ENCODE peak calls at places on chromosome 3, in four cellular contexts. S is effector memory CD4-positive, alpha-beta T cell; U is trophoblast cell; Q is A673. W is an unnamed sample.

GRCh38 chr3:12508316-12508715 is 24.0 kb downstream of the TSEN2 start:
- DNase-seq in Q (peak), S (no peak), U (peak), W (peak)

GRCh38 chr3:98812851-98813374 is 49.8 kb downstream of the ST3GAL6 start:
- DNase-seq in U (no peak), Q (peak), S (no peak), W (no peak)

GRCh38 chr3:116614795-116615362 is 94.7 kb upstream of the TUSC7 start:
- DNase-seq in U (no peak), S (no peak), Q (peak), W (no peak)

GRCh38 chr3:160210799-160211221 is 14.4 kb upstream of the C3orf80 start:
- DNase-seq in U (peak), Q (peak), S (no peak), W (no peak)

GRCh38 chr3:43894176-43895049 is 203.7 kb downstream of the ABHD5 start:
- DNase-seq in Q (peak), U (no peak), S (no peak), W (peak)

GRCh38 chr3:150754896-150755295 is 8.1 kb downstream of the SIAH2 start:
- DNase-seq in Q (no peak), S (no peak), U (no peak), W (no peak)

GRCh38 chr3:174016186-174016585 is 618.6 kb downstream of the NLGN1 start:
- DNase-seq in S (no peak), U (no peak), Q (no peak), W (no peak)

GRCh38 chr3:16441306-16441898 is 72.1 kb downstream of the RFTN1 start:
- DNase-seq in S (no peak), Q (no peak), U (no peak), W (no peak)

GRCh38 chr3:15781637-15782402 is 16.0 kb downstream of the ANKRD28 start:
- DNase-seq in U (no peak), S (no peak), Q (no peak), W (no peak)

GRCh38 chr3:165103616-165104015 is 25.3 kb upstream of the SI start:
- DNase-seq in S (no peak), U (no peak), Q (peak), W (no peak)

GRCh38 chr3:153145454-153145853 is 16.6 kb upstream of the RAP2B start:
- DNase-seq in U (no peak), S (no peak), Q (no peak), W (no peak)

GRCh38 chr3:37249717-37250116 is 75.3 kb upstream of the LRRFIP2 start:
- DNase-seq in U (no peak), S (no peak), Q (no peak), W (no peak)

GRCh38 chr3:27713435-27713880 is 8.7 kb downstream of the EOMES start:
- DNase-seq in Q (no peak), U (no peak), S (no peak), W (no peak)

GRCh38 chr3:16442730-16443129 is 70.8 kb downstream of the RFTN1 start:
- DNase-seq in Q (no peak), U (no peak), S (no peak), W (no peak)

GRCh38 chr3:78967061-78967460 is 800.7 kb downstream of the ROBO1 start:
- DNase-seq in S (no peak), Q (no peak), U (no peak), W (no peak)

GRCh38 chr3:32293908-32294307 is 55.4 kb downstream of the CMTM8 start:
- DNase-seq in S (no peak), Q (no peak), U (no peak), W (no peak)

GRCh38 chr3:99761415-99761981 is 56.2 kb upstream of the CMSS1 start:
- DNase-seq in U (peak), S (no peak), Q (no peak), W (no peak)

GRCh38 chr3:186283651-186284445 is 78.2 kb downstream of the DGKG start:
- DNase-seq in U (peak), Q (no peak), S (no peak), W (no peak)

GRCh38 chr3:161420746-161421145 is 49.4 kb upstream of the SPTSSB start:
- DNase-seq in S (no peak), U (no peak), Q (no peak), W (no peak)

GRCh38 chr3:113279686-113280085 is 68.3 kb downstream of the BOC start:
- DNase-seq in S (no peak), U (no peak), Q (no peak), W (no peak)

GRCh38 chr3:81716870-81717509 is 44.5 kb downstream of the GBE1 start:
- DNase-seq in U (no peak), S (no peak), Q (no peak), W (no peak)

GRCh38 chr3:127182446-127182845 is 10.5 kb upstream of the PRR23E start:
- DNase-seq in Q (no peak), U (no peak), S (no peak), W (no peak)

GRCh38 chr3:133570139-133570936 is 3.1 kb upstream of the CDV3 start:
- DNase-seq in U (peak), Q (peak), S (no peak), W (no peak)
- H3K27ac ChIP-seq in U (peak), Q (no peak), S (no peak), W (no peak)

DNA sequence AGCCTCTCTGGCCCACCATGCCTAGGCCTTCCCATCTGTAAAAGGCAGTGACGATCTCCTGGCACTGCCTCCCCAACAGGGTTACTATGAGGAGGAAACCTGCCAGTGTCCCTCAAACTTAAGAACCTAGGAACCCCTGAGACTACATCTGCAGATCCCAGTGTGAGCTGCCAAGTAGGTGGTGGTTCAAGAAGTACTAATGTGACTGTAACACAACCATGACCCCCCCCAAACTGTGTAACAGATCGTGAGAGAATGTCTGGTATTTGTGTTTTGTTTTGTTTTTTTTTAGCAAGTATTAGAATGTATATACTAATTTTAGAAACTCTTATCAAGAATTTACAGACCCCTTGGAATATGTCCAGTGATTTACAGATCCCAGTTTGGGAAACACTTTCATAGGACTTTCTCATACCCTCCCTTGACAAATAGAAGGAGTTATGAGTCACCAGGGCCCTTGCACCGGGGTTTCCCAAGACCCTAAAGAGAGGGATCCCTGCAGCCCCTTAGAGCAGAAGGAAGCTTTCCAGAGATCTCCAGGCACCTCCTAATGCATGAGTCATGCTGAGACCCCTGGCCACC is 79.9 kb downstream of the SEMA5B start:
- DNase-seq in Q (no peak), U (no peak), S (no peak), W (no peak)
- H3K27ac ChIP-seq in Q (no peak), U (no peak), S (no peak), W (no peak)

GRCh38 chr3:170044795-170045244 is 7.0 kb downstream of the GPR160 start:
- DNase-seq in S (no peak), Q (no peak), U (no peak), W (no peak)

GRCh38 chr3:170046269-170047132 is 8.7 kb downstream of the GPR160 start:
- DNase-seq in S (no peak), U (no peak), Q (no peak), W (no peak)

GRCh38 chr3:170043506-170043905 is 5.7 kb downstream of the GPR160 start:
- DNase-seq in Q (no peak), U (no peak), S (no peak), W (no peak)

GRCh38 chr3:170047133-170047404 is 9.3 kb downstream of the GPR160 start:
- DNase-seq in U (no peak), Q (no peak), S (no peak), W (no peak)

GRCh38 chr3:170044280-170044679 is 6.5 kb downstream of the GPR160 start:
- DNase-seq in U (no peak), S (no peak), Q (no peak), W (no peak)
- H3K27ac ChIP-seq in U (no peak), S (no peak), Q (no peak), W (no peak)

DNA sequence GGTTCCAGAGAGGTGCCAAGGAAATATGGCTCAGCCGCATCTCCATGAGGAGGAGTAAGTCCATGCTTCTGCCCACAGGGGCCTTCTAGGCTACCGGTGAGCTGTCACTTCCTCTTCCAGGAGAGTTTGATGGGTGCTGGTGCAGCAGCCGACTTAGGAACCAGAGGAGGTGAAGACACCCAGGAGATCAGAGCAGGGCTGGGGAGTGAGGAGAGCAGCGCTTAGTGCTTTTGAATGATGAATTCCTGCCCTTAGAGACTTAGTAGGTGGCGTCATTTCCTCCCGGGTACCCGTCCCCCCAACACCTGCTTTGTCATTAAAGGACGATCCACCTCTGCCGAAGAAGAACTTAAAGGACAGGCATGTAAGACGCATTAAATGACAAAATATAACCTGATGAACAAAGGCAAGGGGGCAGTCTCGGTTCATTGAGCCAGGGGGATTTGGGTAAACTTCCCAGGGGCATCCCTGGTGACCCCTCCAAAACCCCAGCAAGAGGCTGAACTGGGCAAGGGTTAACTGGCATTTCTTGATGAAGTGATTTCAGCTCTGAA is 67.6 kb downstream of the HES1 start:
- DNase-seq in S (no peak), Q (no peak), U (no peak), W (no peak)
- H3K27ac ChIP-seq in S (no peak), Q (peak), U (no peak), W (no peak)

GRCh38 chr3:167855306-167855705 is 119.8 kb downstream of the SERPINI1 start:
- DNase-seq in U (no peak), S (no peak), Q (no peak), W (no peak)

GRCh38 chr3:167851749-167852148 is 116.2 kb downstream of the SERPINI1 start:
- DNase-seq in U (no peak), S (no peak), Q (no peak), W (no peak)

GRCh38 chr3:167852216-167852615 is 116.7 kb downstream of the SERPINI1 start:
- DNase-seq in Q (no peak), U (no peak), S (no peak), W (no peak)

GRCh38 chr3:167854846-167855245 is 119.3 kb downstream of the SERPINI1 start:
- DNase-seq in S (no peak), Q (no peak), U (no peak), W (no peak)

GRCh38 chr3:167851171-167851570 is 115.7 kb downstream of the SERPINI1 start:
- DNase-seq in U (no peak), Q (no peak), S (no peak), W (no peak)
- H3K27ac ChIP-seq in U (no peak), Q (no peak), S (no peak), W (no peak)

DNA sequence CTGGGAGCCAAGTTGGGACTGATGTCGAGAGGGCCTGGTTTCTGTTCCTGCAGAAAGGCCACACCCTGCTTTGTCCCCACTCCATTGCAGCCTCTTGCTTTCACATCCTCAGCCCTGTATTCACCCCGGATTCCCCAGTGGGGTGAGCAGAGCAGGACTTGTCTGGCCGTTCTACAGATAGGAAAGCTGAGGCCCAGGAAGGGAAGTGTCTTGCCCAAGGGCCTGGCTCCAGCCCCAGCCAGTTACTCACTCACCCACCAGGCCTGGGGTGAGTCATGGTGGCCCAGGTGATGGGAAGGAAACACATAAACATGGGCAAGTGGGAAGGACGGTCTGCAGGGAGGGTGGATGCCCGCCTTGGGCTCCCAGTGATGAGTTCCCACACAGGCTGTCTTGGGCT is 6.1 kb upstream of the DUSP7 start:
- DNase-seq in S (no peak), U (peak), Q (no peak), W (no peak)
- H3K27ac ChIP-seq in S (no peak), U (no peak), Q (no peak), W (no peak)

GRCh38 chr3:64167346-64167745 is 57.9 kb downstream of the PRICKLE2 start:
- DNase-seq in S (no peak), U (no peak), Q (no peak), W (no peak)
- H3K27ac ChIP-seq in S (no peak), U (no peak), Q (no peak), W (no peak)

GRCh38 chr3:101377796-101378195 is 57.4 kb upstream of the IMPG2 start:
- DNase-seq in S (no peak), U (peak), Q (no peak), W (no peak)
- H3K27ac ChIP-seq in S (no peak), U (no peak), Q (no peak), W (no peak)